ENCODE peak calls at places on chromosomes 1 and 21, in four cellular contexts. E is heart left ventricle, C is AG04450, Z is IMR-90. P is an unnamed sample.

GRCh38 chr1:153790996-153791855 is 16.0 kb downstream of the SLC27A3 start:
- DNase-seq in E (no peak), C (peak), Z (peak), P (no peak)

GRCh38 chr1:201214461-201214860 is 23.8 kb downstream of the IGFN1 start:
- DNase-seq in E (peak), C (no peak), Z (no peak), P (no peak)

GRCh38 chr1:175145899-175146298 is 46.7 kb downstream of the KIAA0040 start:
- DNase-seq in E (no peak), C (no peak), Z (no peak), P (no peak)

GRCh38 chr1:53061123-53061858 is 722 bp upstream of the PODN start:
- DNase-seq in E (no peak), C (no peak), Z (no peak), P (no peak)

GRCh38 chr1:36910281-36910725 is 124.0 kb downstream of the GRIK3 start:
- DNase-seq in E (no peak), C (no peak), Z (no peak), P (no peak)

GRCh38 chr1:99305626-99306025 is 41.3 kb downstream of the PLPPR4 start:
- DNase-seq in E (no peak), C (no peak), Z (peak), P (no peak)

GRCh38 chr1:15012822-15013221 is 140.7 kb upstream of the TMEM51 start:
- DNase-seq in E (no peak), C (no peak), Z (no peak), P (no peak)

GRCh38 chr1:174258148-174258550 is 98.8 kb downstream of the RABGAP1L start:
- DNase-seq in E (no peak), C (peak), Z (peak), P (no peak)

GRCh38 chr1:224435318-224435763 is 744 bp upstream of the WDR26 start:
- DNase-seq in E (no peak), C (peak), Z (peak), P (no peak)

GRCh38 chr1:116686723-116687368 is 19.3 kb upstream of the IGSF3 start:
- DNase-seq in E (no peak), C (no peak), Z (no peak), P (no peak)

GRCh38 chr1:79006564-79006963 is at the start of gene ADGRL4:
- DNase-seq in E (peak), C (peak), Z (peak), P (no peak)

GRCh38 chr1:112698366-112699310 is 8.3 kb downstream of the RHOC start:
- DNase-seq in E (peak), C (no peak), Z (no peak), P (no peak)

GRCh38 chr1:100290291-100290690 is 24.3 kb downstream of the RTCA start:
- DNase-seq in E (no peak), C (no peak), Z (peak), P (no peak)

GRCh38 chr1:29298175-29298720 is 61.9 kb downstream of the PTPRU start:
- DNase-seq in E (no peak), C (no peak), Z (no peak), P (no peak)

GRCh38 chr21:34534522-34534921 is 22.5 kb upstream of the KCNE1 start:
- DNase-seq in E (no peak), C (no peak), Z (no peak), P (peak)

GRCh38 chr21:45538381-45539045 is 3.7 kb downstream of the SLC19A1 start:
- DNase-seq in E (peak), C (no peak), Z (no peak), P (peak)

GRCh38 chr1:209937996-209938959 is at the start of gene SYT14:
- DNase-seq in E (no peak), C (no peak), Z (peak), P (peak)
- TF ChIP-seq CTCF in E (no peak), C (no peak), Z (no peak), P (no peak)

GRCh38 chr1:81287681-81288080 is 513.1 kb upstream of the ADGRL2 start:
- DNase-seq in E (no peak), C (no peak), Z (no peak), P (no peak)
- H3K4me3 ChIP-seq in E (no peak), C (no peak), Z (no peak), P (no peak)

DNA sequence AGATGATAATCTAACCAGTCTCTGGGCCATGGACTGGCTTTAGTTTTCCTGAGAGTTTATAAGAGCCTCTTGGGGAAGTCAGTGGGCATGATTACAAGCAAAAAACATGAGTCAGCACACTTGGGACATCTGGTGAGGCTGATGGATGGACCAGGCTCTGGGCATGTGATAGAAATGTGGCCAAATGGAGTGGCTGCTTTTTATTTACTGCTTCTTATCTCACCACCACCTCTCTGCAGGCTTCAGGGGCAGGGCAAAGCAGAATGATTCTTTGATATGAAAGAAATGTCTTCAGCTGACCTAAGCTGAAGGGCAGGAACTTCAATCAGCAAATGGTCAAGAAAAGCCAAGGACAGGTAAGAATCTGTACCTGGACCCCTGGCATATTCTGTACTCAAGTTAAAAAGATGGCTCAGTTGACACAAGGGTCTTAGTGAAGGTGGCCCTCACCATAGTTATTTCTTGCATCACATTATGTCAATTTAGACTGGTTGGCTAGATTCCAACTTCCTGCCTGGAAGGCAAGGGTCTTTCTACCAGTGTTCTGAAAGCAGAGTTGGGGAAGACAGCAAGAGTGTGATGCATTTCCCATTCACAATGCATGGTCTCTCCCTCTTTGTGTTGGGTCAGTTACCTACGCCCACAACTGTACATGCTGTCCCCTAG is 162.8 kb downstream of the FASLG start:
- DNase-seq in E (no peak), C (peak), Z (peak), P (no peak)
- H3K27ac ChIP-seq in E (no peak), C (peak), Z (no peak), P (no peak)

GRCh38 chr1:236457775-236458174 is 63.7 kb downstream of the EDARADD start:
- DNase-seq in E (no peak), C (no peak), Z (no peak), P (no peak)

GRCh38 chr1:236455242-236455641 is 61.2 kb downstream of the EDARADD start:
- DNase-seq in E (no peak), C (no peak), Z (no peak), P (no peak)

DNA sequence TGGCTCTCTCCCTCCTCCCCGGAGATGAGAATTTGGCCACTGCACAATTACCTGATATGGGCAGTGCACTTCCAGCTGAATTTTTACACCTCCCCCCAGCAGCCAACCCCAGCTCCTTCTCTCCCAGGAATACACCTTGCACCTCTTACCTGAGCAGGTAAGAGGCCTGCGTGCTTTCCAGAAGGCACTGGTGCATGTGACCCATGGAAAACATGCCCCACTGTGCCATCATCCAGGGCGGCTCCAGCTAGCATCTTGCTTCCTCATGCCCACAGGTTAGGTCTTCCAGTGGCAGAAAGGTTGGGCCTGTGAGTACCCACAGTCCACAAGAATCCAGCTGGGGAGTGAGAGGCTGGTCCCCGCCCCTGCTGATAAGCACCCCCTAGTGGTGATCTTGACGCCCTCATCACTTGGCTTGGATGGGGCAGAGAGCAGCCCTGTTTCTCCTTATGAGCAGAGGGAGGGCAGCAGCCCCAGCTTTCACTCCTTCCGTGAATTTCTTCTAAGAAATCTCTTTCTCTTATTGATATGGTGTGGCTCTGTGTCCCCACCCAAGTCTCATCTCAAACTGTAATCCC is 57.8 kb downstream of the EDARADD start:
- DNase-seq in E (no peak), C (no peak), Z (no peak), P (no peak)
- TF ChIP-seq CTCF in E (peak), C (peak), Z (peak), P (no peak)